ENCODE peak calls at places on chromosome 9, in four cellular contexts. W, K, N and M are unnamed samples.

GRCh38 chr9:96113045-96113444 is 188.9 kb downstream of the HSD17B3 start:
- DNase-seq in W (no peak), K (peak; percentile 72), N (no peak), M (no peak)

GRCh38 chr9:135335691-135336181 is 143.8 kb upstream of the PPP1R26 start:
- DNase-seq in W (no peak), K (no peak), N (no peak), M (no peak)

GRCh38 chr9:134066546-134066922 is 1.3 kb downstream of the BRD3 start:
- DNase-seq in W (no peak), K (no peak), N (peak; percentile 39), M (no peak)

GRCh38 chr9:106307670-106308069 is 555.3 kb upstream of the ZNF462 start:
- DNase-seq in W (no peak), K (no peak), N (no peak), M (no peak)

GRCh38 chr9:124007157-124007460 is 4.5 kb upstream of the LHX2 start:
- DNase-seq in W (peak; percentile 10), K (no peak), N (no peak), M (no peak)

GRCh38 chr9:108033976-108034964 is 544.7 kb upstream of the KLF4 start:
- DNase-seq in W (no peak), K (no peak), N (peak; percentile 93), M (no peak)

GRCh38 chr9:37471942-37472679 is 6.9 kb upstream of the ZBTB5 start:
- DNase-seq in W (peak; percentile 95), K (peak; percentile 72), N (peak; percentile 93), M (peak; percentile 93)

GRCh38 chr9:93143830-93144530 is 9.9 kb upstream of the NINJ1 start:
- DNase-seq in W (no peak), K (peak; percentile 82), N (no peak), M (no peak)

GRCh38 chr9:97478301-97478981 is 23.0 kb upstream of the TMOD1 start:
- DNase-seq in W (no peak), K (no peak), N (no peak), M (no peak)

GRCh38 chr9:90909225-90909624 is 107.6 kb downstream of the SYK start:
- DNase-seq in W (no peak), K (no peak), N (no peak), M (no peak)

GRCh38 chr9:106634183-106634582 is 228.8 kb upstream of the ZNF462 start:
- DNase-seq in W (no peak), K (no peak), N (no peak), M (no peak)

GRCh38 chr9:119257592-119257991 is 111.6 kb downstream of the BRINP1 start:
- DNase-seq in W (no peak), K (no peak), N (no peak), M (no peak)

GRCh38 chr9:81609782-81610738 is 79.3 kb downstream of the TLE1 start:
- DNase-seq in W (peak; percentile 72), K (peak; percentile 10), N (peak; percentile 28), M (peak; percentile 57)

GRCh38 chr9:91376239-91376638 is 14.5 kb upstream of the AUH start:
- DNase-seq in W (no peak), K (no peak), N (no peak), M (no peak)

GRCh38 chr9:14345586-14346237 is 31.8 kb upstream of the NFIB start:
- DNase-seq in W (no peak), K (no peak), N (no peak), M (no peak)

GRCh38 chr9:114028646-114029045 is 49.5 kb downstream of the AMBP start:
- DNase-seq in W (no peak), K (no peak), N (no peak), M (no peak)

GRCh38 chr9:4489562-4489918 is 728 bp upstream of the SLC1A1 start:
- DNase-seq in W (no peak), K (peak; percentile 46), N (peak; percentile 41), M (no peak)